ENCODE peak calls at places on chromosome 11, in five cellular contexts. C is MV-4-11; A is brain microvascular endothelial cell; E is fibroblast of pulmonary artery; X is stimulated activated CD4-positive, alpha-beta T cell treated with anti-CD3 and anti-CD28 coated beads, TNF-alpha, amount 100 ng/mL, for 48 hours. N is an unnamed sample.

GRCh38 chr11:12757416-12757815 is 83.2 kb downstream of the TEAD1 start:
- DNase-seq in A (no peak), X (no peak), E (no peak), C (no peak), N (no peak)

GRCh38 chr11:73310661-73311393 is 2.8 kb downstream of the ARHGEF17 start:
- DNase-seq in X (no peak), A (no peak), C (no peak), E (no peak), N (no peak)

GRCh38 chr11:77092382-77092781 is 10.3 kb upstream of the OMP start:
- DNase-seq in C (no peak), A (no peak), E (no peak), X (no peak), N (no peak)

GRCh38 chr11:13344818-13345217 is 67.2 kb downstream of the BMAL1 start:
- DNase-seq in X (no peak), C (no peak), A (no peak), E (no peak), N (no peak)

GRCh38 chr11:830295-831131 is 2.2 kb upstream of the CD151 start:
- DNase-seq in A (peak), X (no peak), E (peak), C (no peak), N (peak)

GRCh38 chr11:64384981-64385952 is 26.3 kb downstream of the RPS6KA4 start:
- DNase-seq in X (no peak), C (peak), A (no peak), E (no peak), N (no peak)

GRCh38 chr11:24078056-24078455 is 418.8 kb upstream of the LUZP2 start:
- DNase-seq in X (no peak), C (no peak), E (no peak), A (no peak), N (no peak)

GRCh38 chr11:77879218-77879617 is 58.3 kb downstream of the AAMDC start:
- DNase-seq in A (no peak), E (peak), C (no peak), X (no peak), N (peak)

GRCh38 chr11:19080579-19080993 is 20.1 kb upstream of the MRGPRX2 start:
- DNase-seq in C (no peak), X (no peak), A (no peak), E (peak), N (no peak)

GRCh38 chr11:70089631-70090030 is 11.5 kb downstream of the ANO1 start:
- DNase-seq in A (no peak), X (no peak), E (no peak), C (no peak), N (no peak)

N was measured in A673.